ENCODE peak calls at places on chromosomes 1 and 21, in four cellular contexts. X is thoracic aorta, N is colonic mucosa, B is pancreas. P is an unnamed sample.

GRCh38 chr21:28485301-28486022 is 507.2 kb downstream of the LTN1 start:
- DNase-seq in B (no peak), N (no peak), X (no peak), P (no peak)

GRCh38 chr1:108592030-108592759 is 32.3 kb downstream of the EEIG2 start:
- DNase-seq in N (no peak), B (no peak), X (no peak), P (no peak)

GRCh38 chr1:53526451-53527101 is 67.4 kb downstream of the DMRTB1 start:
- DNase-seq in B (peak; percentile 40), X (no peak), N (peak; percentile 20), P (no peak)

GRCh38 chr1:152783095-152783494 is 3.0 kb upstream of the LCE1E start:
- DNase-seq in X (no peak), N (no peak), B (no peak), P (no peak)

GRCh38 chr1:173862769-173863223 is 5.0 kb downstream of the GAS5 start:
- DNase-seq in X (no peak), N (no peak), B (no peak), P (peak; percentile 47)

GRCh38 chr1:192158181-192158580 is at the start of gene RGS18:
- DNase-seq in B (no peak), N (no peak), X (no peak), P (no peak)

GRCh38 chr1:207323425-207323976 is 2.0 kb downstream of the CD55 start:
- DNase-seq in X (no peak), B (no peak), N (no peak), P (no peak)

GRCh38 chr1:172325562-172325961 is 94.9 kb upstream of the C1orf105 start:
- DNase-seq in X (no peak), B (no peak), N (peak; percentile 22), P (no peak)

GRCh38 chr1:29688477-29689365 is 452.4 kb downstream of the PTPRU start:
- DNase-seq in N (no peak), B (no peak), X (no peak), P (no peak)

GRCh38 chr1:233240839-233241682 is 54.5 kb downstream of the PCNX2 start:
- DNase-seq in B (peak; percentile 57), N (peak; percentile 76), X (no peak), P (peak; percentile 48)

GRCh38 chr1:48873944-48874343 is 97.3 kb upstream of the BEND5 start:
- DNase-seq in N (no peak), X (no peak), B (no peak), P (no peak)

DNA sequence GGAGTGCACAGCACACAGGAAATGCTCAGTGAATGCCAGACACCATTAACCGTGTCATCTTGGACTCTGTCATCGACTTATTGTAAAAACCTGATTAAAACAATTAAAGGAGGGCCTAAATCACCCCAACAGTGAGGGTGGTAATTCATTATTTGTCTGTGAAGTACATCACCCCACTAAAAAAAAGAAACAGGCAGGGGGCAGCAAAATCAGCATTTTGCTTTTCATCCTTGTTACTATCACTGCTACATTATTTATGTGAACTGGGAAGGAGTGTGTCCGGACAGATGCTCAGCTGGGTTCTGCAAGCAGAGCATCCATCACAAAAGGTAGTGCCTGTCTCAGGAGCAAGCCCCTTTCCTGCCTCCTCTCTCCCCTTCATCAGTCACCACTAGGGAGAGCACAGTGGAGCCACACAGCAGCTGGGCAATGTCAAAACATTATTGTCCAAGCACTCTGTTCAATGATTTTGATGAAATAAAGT is 98.5 kb downstream of the RERE start:
- DNase-seq in B (no peak), X (no peak), N (no peak), P (no peak)
- H3K4me1 ChIP-seq in B (peaks cover 29% of the 10 kb centered on the region), X (no peaks in the 10 kb centered on the region), N (no peaks in the 10 kb centered on the region), P (peaks cover 10% of the 10 kb centered on the region)

GRCh38 chr1:110384581-110385321 is 6.1 kb downstream of the SLC16A4 start:
- DNase-seq in N (peak; percentile 77), B (no peak), X (no peak), P (no peak)

GRCh38 chr1:110390096-110390495 is 730 bp downstream of the SLC16A4 start:
- DNase-seq in B (no peak), N (peak; percentile 30), X (no peak), P (no peak)

GRCh38 chr1:110385369-110385768 is 5.5 kb downstream of the SLC16A4 start:
- DNase-seq in X (no peak), B (no peak), N (no peak), P (no peak)

GRCh38 chr1:110390692-110391232 is at the start of gene SLC16A4:
- DNase-seq in X (no peak), B (no peak), N (no peak), P (no peak)

DNA sequence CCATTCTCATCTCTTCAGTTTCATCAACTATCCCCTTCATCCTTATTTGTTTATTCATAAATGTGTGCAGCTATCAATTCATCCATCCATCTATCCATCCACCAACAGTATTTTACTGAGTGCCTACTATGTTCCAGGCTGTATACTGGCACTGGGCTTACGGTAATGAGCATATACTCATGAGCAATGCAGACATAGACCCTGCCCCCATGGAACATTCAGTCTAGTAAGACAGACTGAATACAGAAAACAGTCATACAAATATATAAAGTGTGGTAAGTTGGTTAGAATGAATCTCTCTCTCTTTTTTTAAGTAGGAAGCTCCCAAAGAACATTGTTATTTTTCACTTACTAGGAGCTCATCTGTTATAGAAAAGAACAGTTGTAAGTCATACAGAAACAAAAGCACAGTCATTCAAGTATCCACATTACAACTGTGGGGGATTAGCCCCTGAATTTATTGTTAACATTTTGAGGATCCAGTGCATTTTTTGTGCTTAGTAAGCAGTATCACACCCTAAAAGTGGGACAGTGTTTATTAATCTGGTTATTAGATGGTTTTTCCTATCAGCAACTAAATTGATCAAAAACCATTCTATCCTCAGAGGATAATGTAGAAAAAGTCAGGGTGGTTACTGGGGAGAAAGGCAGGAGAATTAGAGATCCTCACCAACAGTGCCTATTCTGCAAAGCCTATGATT is 3.6 kb downstream of the SLC16A4 start:
- DNase-seq in X (no peak), N (no peak), B (no peak), P (no peak)
- H3K27me3 ChIP-seq in X (no peaks in the 10 kb centered on the region), N (no peaks in the 10 kb centered on the region), B (no peaks in the 10 kb centered on the region), P (no peaks in the 10 kb centered on the region)

GRCh38 chr1:43867946-43868740 is 65.5 kb upstream of the ARTN start:
- DNase-seq in X (no peak), N (no peak), B (no peak), P (no peak)
- H3K4me1 ChIP-seq in X (peaks cover 12% of the 10 kb centered on the region), N (no peaks in the 10 kb centered on the region), B (no peaks in the 10 kb centered on the region), P (peaks cover 2% of the 10 kb centered on the region)

DNA sequence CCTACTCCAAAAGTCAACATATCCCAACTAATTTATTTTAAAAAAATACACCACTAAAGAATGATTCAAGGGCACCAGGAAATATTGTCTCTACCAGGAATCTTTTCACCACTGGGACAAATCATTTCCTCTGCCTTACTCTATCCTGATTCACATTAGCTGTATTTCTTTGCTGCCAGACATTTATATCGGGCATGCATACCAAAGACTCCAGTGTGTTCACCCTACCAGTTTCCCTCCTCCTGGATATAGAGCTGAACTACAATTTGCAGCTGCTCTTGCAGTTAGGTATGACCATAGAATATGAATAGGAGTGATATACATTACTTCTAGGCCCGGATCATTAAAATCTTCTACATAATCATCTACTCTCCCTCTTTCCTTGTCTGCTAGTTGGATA is 7.6 kb downstream of the KCNJ6 start:
- DNase-seq in B (no peak), X (no peak), N (no peak), P (no peak)
- H3K27me3 ChIP-seq in B (peaks cover 15% of the 10 kb centered on the region), X (no peaks in the 10 kb centered on the region), N (no peaks in the 10 kb centered on the region), P (no peaks in the 10 kb centered on the region)

GRCh38 chr21:44489962-44490361 is 34.7 kb downstream of the LRRC3 start:
- DNase-seq in B (no peak), X (no peak), N (no peak), P (no peak)
- H3K4me1 ChIP-seq in B (no peaks in the 10 kb centered on the region), X (no peaks in the 10 kb centered on the region), N (no peaks in the 10 kb centered on the region), P (no peaks in the 10 kb centered on the region)

GRCh38 chr1:44416408-44416807 is 11.4 kb downstream of the RNF220 start:
- DNase-seq in X (no peak), N (no peak), B (no peak), P (no peak)
- H3K27me3 ChIP-seq in X (peaks cover 41% of the 10 kb centered on the region), N (peaks cover 82% of the 10 kb centered on the region), B (peaks cover 69% of the 10 kb centered on the region), P (no peaks in the 10 kb centered on the region)

GRCh38 chr1:183922197-183922596 is 115.3 kb downstream of the COLGALT2 start:
- DNase-seq in N (no peak), B (no peak), X (no peak), P (no peak)

GRCh38 chr1:183926978-183927377 is 110.5 kb downstream of the COLGALT2 start:
- DNase-seq in N (no peak), B (no peak), X (no peak), P (no peak)

GRCh38 chr1:183931646-183932271 is 105.8 kb downstream of the COLGALT2 start:
- DNase-seq in N (no peak), B (no peak), X (no peak), P (no peak)

GRCh38 chr1:183920651-183921050 is 115.7 kb downstream of the RGL1 start:
- DNase-seq in X (no peak), B (no peak), N (no peak), P (no peak)

DNA sequence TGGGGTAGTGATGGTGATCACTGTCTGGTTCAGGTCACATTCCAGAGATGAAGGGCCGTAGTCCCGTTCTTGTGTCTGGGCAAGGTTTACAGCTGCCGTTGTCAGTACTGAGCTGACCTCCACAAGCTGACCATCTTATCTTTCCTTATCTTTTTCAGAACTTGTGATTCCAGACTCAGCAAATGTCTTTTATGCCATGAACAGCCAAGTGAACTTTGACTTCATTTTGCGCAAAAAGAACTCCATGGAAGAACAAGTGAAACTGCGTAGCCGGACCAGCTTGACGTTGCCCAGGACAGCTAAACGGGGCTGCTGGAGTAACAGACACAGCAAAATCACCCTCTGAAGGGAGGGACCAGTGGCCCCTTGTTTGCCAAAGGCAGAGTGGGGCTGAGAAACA is 111.6 kb downstream of the COLGALT2 start:
- DNase-seq in N (no peak), B (no peak), X (no peak), P (no peak)
- H3K4me1 ChIP-seq in N (no peaks in the 10 kb centered on the region), B (no peaks in the 10 kb centered on the region), X (no peaks in the 10 kb centered on the region), P (no peaks in the 10 kb centered on the region)

GRCh38 chr21:35149698-35150097 is 100.6 kb upstream of the RUNX1 start:
- DNase-seq in B (no peak), X (no peak), N (no peak), P (no peak)
- H3K27me3 ChIP-seq in B (peaks cover 11% of the 10 kb centered on the region), X (no peaks in the 10 kb centered on the region), N (no peaks in the 10 kb centered on the region), P (no peaks in the 10 kb centered on the region)

P was measured in HAP-1.